ENCODE peak calls at places on chromosomes 2 and 18, in five cellular contexts. Q is psoas muscle, T is heart left ventricle, U is sigmoid colon, D is thyroid gland. G is an unnamed sample.

GRCh38 chr2:142323206-142323605 is 192.4 kb upstream of the LRP1B start:
- DNase-seq in Q (no peak), T (no peak), U (no peak), D (no peak), G (no peak)

GRCh38 chr2:187187521-187187920 is 260.5 kb downstream of the CALCRL start:
- DNase-seq in Q (no peak), T (no peak), U (no peak), D (no peak), G (no peak)

GRCh38 chr2:184178229-184178628 is 420.1 kb upstream of the ZNF804A start:
- DNase-seq in Q (no peak), T (no peak), U (no peak), D (no peak), G (no peak)

GRCh38 chr2:105634198-105634597 is 110.5 kb upstream of the NCK2 start:
- DNase-seq in Q (no peak), T (no peak), U (no peak), D (no peak), G (no peak)

GRCh38 chr2:9212010-9212638 is 5.5 kb downstream of the ASAP2 start:
- DNase-seq in Q (no peak), T (no peak), U (no peak), D (no peak), G (peak; percentile 44)

GRCh38 chr18:79598046-79598884 is 81.3 kb upstream of the CTDP1 start:
- DNase-seq in Q (no peak), T (peak; percentile 13), U (peak; percentile 37), D (peak; percentile 77), G (peak; percentile 3)

GRCh38 chr2:191270303-191271178 is 25.3 kb downstream of the MYO1B start:
- DNase-seq in Q (no peak), T (no peak), U (no peak), D (no peak), G (no peak)

GRCh38 chr2:174952607-174953006 is 52.6 kb downstream of the CHN1 start:
- DNase-seq in Q (no peak), T (no peak), U (no peak), D (no peak), G (no peak)

GRCh38 chr18:13823707-13824395 is at the start of gene MC5R:
- DNase-seq in Q (peak; percentile 65), T (peak; percentile 57), U (no peak), D (peak; percentile 57), G (peak; percentile 57)

GRCh38 chr2:225937625-225938024 is 538.1 kb downstream of the NYAP2 start:
- DNase-seq in Q (no peak), T (no peak), U (no peak), D (no peak), G (no peak)

GRCh38 chr2:109527846-109528705 is 85.7 kb downstream of the SEPTIN10 start:
- DNase-seq in Q (no peak), T (peak; percentile 12), U (no peak), D (no peak), G (no peak)

GRCh38 chr18:39660141-39660540 is 2094.5 kb upstream of the CELF4 start:
- DNase-seq in Q (no peak), T (no peak), U (no peak), D (no peak), G (no peak)

GRCh38 chr2:26571316-26571715 is 69.8 kb downstream of the CIB4 start:
- DNase-seq in Q (no peak), T (no peak), U (peak; percentile 41), D (no peak), G (no peak)

GRCh38 chr2:162220438-162220837 is 22.8 kb downstream of the FAP start:
- DNase-seq in Q (no peak), T (no peak), U (no peak), D (no peak), G (no peak)

GRCh38 chr2:98487101-98487805 is 42.6 kb downstream of the INPP4A start:
- DNase-seq in Q (no peak), T (no peak), U (no peak), D (no peak), G (no peak)

GRCh38 chr2:9844036-9844483 is 786 bp downstream of the TAF1B start:
- DNase-seq in Q (no peak), T (no peak), U (no peak), D (no peak), G (no peak)

GRCh38 chr2:33214436-33214835 is 262.0 kb upstream of the RASGRP3 start:
- DNase-seq in Q (no peak), T (peak; percentile 28), U (no peak), D (peak; percentile 6), G (no peak)
- H3K27ac ChIP-seq in Q (peak overlapping the region; percentile 31), T (peak overlapping the region; percentile 17), U (no peak overlapping the region), D (no peak overlapping the region), G (no peak overlapping the region)

GRCh38 chr2:66582364-66582974 is 147.5 kb downstream of the MEIS1 start:
- DNase-seq in Q (no peak), T (no peak), U (peak; percentile 70), D (no peak), G (peak; percentile 32)
- H3K27ac ChIP-seq in Q (no peak overlapping the region), T (no peak overlapping the region), U (peak overlapping the region; percentile 98), D (peak overlapping the region; percentile 74), G (peak overlapping the region; percentile 90)

GRCh38 chr2:197464180-197464579 is 10.8 kb downstream of the COQ10B start:
- DNase-seq in Q (no peak), T (no peak), U (no peak), D (no peak), G (no peak)

GRCh38 chr2:197454923-197455322 is 1.6 kb downstream of the COQ10B start:
- DNase-seq in Q (no peak), T (no peak), U (no peak), D (no peak), G (no peak)

GRCh38 chr2:197461073-197461472 is 7.7 kb downstream of the COQ10B start:
- DNase-seq in Q (no peak), T (no peak), U (no peak), D (no peak), G (no peak)

GRCh38 chr2:197455428-197455827 is 2.1 kb downstream of the COQ10B start:
- DNase-seq in Q (no peak), T (no peak), U (no peak), D (no peak), G (no peak)

GRCh38 chr2:197460653-197461052 is 7.3 kb downstream of the COQ10B start:
- DNase-seq in Q (no peak), T (no peak), U (no peak), D (no peak), G (no peak)
- H3K27ac ChIP-seq in Q (no peak overlapping the region), T (no peak overlapping the region), U (no peak overlapping the region), D (no peak overlapping the region), G (no peak overlapping the region)

DNA sequence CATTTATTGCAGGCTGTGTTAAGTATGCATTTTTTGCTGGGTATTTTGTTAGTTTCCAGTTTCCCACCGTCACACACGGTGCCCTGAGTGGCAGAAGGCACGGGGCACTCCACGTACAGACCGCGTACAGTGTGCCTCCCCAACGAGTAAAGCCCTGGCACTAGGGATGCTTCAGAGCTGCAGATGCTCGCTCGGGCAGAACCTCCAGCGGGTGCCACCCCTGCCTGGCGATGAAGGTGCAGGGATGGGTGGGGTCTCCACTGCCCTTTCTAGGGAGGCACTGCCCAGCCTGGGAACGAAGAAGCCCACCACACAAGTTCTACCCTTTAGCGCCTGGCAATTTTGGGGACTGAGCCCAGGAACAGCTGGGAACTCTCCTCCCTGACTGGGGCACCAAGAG is 4.1 kb downstream of the GREB1 start:
- DNase-seq in Q (no peak), T (no peak), U (no peak), D (no peak), G (no peak)
- H3K27ac ChIP-seq in Q (no peak overlapping the region), T (no peak overlapping the region), U (no peak overlapping the region), D (no peak overlapping the region), G (no peak overlapping the region)

G was measured in body of pancreas.